ENCODE peak calls at places on chromosomes 11 and 22, in six cellular contexts. Y is HepG2, Z is GM12878, V is HCT116, X is K562, B is H1. T is an unnamed sample.

GRCh38 chr11:911031-911889 is 650 bp upstream of the CHID1 start:
- DNase-seq in Y (no peak), Z (no peak), V (no peak), X (peak), B (no peak), T (no peak)

GRCh38 chr22:11042116-11042515 is 4485.9 kb upstream of the OR11H1 start:
- DNase-seq in Y (no peak), Z (no peak), V (no peak), X (no peak), B (no peak), T (no peak)

GRCh38 chr11:86279713-86280112 is 22.3 kb upstream of the HIKESHI start:
- DNase-seq in Y (no peak), Z (no peak), V (no peak), X (no peak), B (no peak), T (no peak)

GRCh38 chr11:1442163-1442562 is 44.4 kb downstream of the MOB2 start:
- DNase-seq in Y (no peak), Z (no peak), V (no peak), X (peak), B (no peak), T (no peak)

GRCh38 chr11:5229388-5229787 is 2.5 kb upstream of the HBB start:
- DNase-seq in Y (no peak), Z (no peak), V (no peak), X (no peak), B (no peak), T (no peak)

GRCh38 chr11:132405728-132406127 is 1035.3 kb downstream of the NTM start:
- DNase-seq in Y (no peak), Z (no peak), V (no peak), X (no peak), B (peak), T (peak)

GRCh38 chr11:34275486-34275885 is 82.3 kb downstream of the ABTB2 start:
- DNase-seq in Y (no peak), Z (no peak), V (no peak), X (no peak), B (no peak), T (no peak)

GRCh38 chr11:73114110-73114834 is 27.8 kb downstream of the FCHSD2 start:
- DNase-seq in Y (no peak), Z (no peak), V (no peak), X (no peak), B (no peak), T (no peak)

GRCh38 chr11:17405232-17406005 is 17.0 kb upstream of the KCNJ11 start:
- DNase-seq in Y (peak), Z (no peak), V (peak), X (peak), B (no peak), T (no peak)

GRCh38 chr22:37043214-37043827 is 8.2 kb upstream of the KCTD17 start:
- DNase-seq in Y (no peak), Z (no peak), V (no peak), X (no peak), B (no peak), T (no peak)

GRCh38 chr11:33829430-33830141 is 55.3 kb upstream of the FBXO3 start:
- DNase-seq in Y (peak), Z (peak), V (peak), X (peak), B (no peak), T (peak)

GRCh38 chr22:46367707-46368191 is 32.2 kb downstream of the TRMU start:
- DNase-seq in Y (peak), Z (no peak), V (peak), X (peak), B (peak), T (peak)

GRCh38 chr22:43331064-43331435 is 12.1 kb downstream of the SCUBE1 start:
- DNase-seq in Y (no peak), Z (no peak), V (no peak), X (no peak), B (no peak), T (no peak)

GRCh38 chr11:73237471-73238290 is 19.6 kb downstream of the P2RY2 start:
- DNase-seq in Y (peak), Z (no peak), V (no peak), X (no peak), B (no peak), T (no peak)

GRCh38 chr11:44327730-44328691 is 18.1 kb upstream of the ALX4 start:
- DNase-seq in Y (no peak), Z (no peak), V (no peak), X (no peak), B (no peak), T (no peak)
- TF ChIP-seq ZNF274 in Y (no peak), Z (no peak), V (no peak), X (no peak), B (no peak), T (no peak)

GRCh38 chr11:22703040-22703439 is 36.6 kb downstream of the GAS2 start:
- DNase-seq in Y (peak), Z (peak), V (peak), X (no peak), B (no peak), T (peak)
- TF ChIP-seq ZNF274 in Y (no peak), Z (no peak), V (no peak), X (no peak), B (no peak), T (no peak)

DNA sequence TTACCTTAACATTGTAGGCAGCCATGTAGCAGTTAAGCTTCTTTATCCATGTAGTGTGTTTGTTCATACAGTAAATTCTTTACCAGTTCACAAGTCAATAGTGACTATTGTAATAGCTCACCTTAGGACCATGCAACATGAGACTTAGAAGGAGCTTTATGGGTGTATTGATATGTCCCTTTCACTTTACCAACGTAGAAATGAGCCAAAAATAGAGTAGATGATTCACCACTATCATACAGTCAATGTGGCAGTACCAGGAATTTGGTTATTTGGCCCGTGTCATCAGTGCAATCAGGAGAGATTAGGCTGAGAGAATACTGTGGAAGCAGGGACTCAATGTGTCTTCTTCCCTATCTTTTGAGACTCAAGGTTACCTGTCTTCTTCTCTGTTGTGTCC is 4.7 kb downstream of the ZDHHC13 start:
- DNase-seq in Y (no peak), Z (no peak), V (no peak), X (no peak), B (no peak), T (no peak)
- TF ChIP-seq ZNF274 in Y (no peak), Z (no peak), V (no peak), X (no peak), B (no peak), T (no peak)

DNA sequence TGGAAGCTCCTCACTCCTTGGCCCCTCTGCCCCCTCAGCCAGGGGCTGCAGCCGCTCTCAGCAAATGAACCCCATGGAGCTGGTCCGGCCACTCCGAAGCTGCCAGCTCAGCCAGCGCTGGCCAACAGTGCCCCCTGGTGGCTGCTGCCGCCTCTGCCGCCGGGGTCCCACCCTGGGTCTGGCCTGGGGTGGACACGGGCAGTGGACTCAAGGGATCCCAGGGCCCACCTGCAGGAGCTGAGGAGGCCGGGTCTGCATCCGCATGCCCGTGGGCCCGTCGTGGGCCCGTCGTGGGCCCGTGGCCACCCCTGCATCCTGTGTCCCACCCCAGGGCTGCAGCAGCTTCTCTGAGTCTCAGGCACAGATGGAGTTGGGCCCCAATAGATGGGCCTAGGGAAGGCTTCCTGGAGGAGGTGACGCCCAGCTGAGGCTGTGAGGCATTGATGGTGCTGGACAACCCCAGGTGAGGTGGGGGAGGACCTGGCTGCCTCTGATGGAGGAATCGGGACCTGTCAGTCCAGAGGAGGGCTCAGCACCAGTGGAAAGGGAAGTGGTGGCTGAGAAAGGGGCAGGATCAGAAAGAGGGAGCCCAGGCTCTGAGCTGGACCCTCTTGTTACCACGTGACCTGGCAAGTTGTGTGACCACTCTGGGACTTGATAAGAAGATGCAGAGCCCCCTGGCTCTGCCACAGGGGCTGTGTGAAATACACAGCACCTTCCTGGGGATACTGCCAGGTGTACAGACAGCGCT is 522.3 kb downstream of the BRD1 start:
- DNase-seq in Y (peak), Z (no peak), V (peak), X (peak), B (peak), T (peak)
- TF ChIP-seq ZNF274 in Y (no peak), Z (no peak), V (no peak), X (no peak), B (no peak), T (no peak)

GRCh38 chr11:84721561-84721961 is 905.6 kb downstream of the DLG2 start:
- DNase-seq in Y (no peak), Z (no peak), V (no peak), X (no peak), B (no peak), T (no peak)

GRCh38 chr11:84719935-84720577 is 907.1 kb downstream of the DLG2 start:
- DNase-seq in Y (no peak), Z (no peak), V (no peak), X (no peak), B (no peak), T (peak)

GRCh38 chr11:84722583-84723108 is 904.5 kb downstream of the DLG2 start:
- DNase-seq in Y (no peak), Z (no peak), V (no peak), X (no peak), B (no peak), T (peak)

DNA sequence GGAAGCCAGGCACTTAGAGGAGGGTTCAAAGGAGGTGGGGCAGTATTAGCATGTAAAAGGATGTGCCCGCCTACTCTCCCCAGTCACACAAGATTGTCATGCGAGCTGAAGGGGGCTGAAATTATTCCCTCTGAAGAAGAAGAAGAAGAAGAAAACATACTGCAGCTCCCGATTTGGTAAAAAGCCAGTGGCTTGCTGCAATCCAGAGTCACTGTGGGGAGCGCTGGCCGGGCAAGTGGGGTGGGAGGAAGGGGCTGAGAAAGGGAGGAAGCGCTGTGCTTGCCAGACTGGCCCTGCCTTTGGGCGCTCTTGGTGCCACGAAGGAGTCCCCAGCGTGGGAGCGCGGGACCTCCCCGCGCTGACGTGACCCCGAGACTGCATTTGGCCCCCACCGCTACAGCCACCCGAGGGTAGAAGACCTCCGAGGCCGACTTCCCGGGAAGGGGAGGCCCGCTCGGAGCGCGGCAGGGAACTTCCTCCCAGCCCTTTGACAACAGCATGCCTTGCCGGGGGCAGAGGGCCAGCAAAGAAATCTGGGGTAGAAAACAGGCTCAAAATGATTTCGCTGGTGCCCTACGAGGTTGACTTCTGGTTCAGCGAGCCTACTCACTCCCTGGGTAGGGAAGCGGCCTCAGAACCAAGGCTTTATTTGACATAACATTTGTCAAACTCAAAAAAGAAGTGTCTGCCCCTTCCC is 906.3 kb downstream of the DLG2 start:
- DNase-seq in Y (no peak), Z (no peak), V (no peak), X (no peak), B (no peak), T (peak)
- TF ChIP-seq ZNF274 in Y (no peak), Z (no peak), V (no peak), X (no peak), B (no peak), T (no peak)

DNA sequence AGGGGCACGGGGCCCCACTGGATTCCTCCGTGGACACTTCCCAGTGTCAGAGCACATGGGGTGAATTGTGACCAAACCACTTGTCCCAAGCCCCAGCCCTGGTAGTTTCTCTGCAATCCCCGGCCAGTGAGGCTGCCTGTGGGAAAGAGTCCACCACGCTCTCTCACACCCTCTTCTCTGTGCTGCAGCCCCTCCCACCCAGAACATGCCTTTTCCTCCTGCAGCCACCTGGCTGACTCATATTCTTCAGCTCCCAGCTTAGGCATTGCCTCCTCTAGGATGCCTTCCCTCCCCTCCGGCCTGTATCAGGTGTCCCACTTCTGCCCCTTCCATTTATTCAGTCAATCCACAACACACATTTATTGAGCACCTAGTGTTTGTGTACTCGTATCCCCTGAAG is 5.4 kb upstream of the RPS6KB2 start:
- DNase-seq in Y (no peak), Z (no peak), V (no peak), X (no peak), B (no peak), T (no peak)
- TF ChIP-seq ZNF274 in Y (no peak), Z (no peak), V (no peak), X (no peak), B (no peak), T (no peak)

GRCh38 chr22:39184586-39185577 is 32.4 kb upstream of the CBX7 start:
- DNase-seq in Y (no peak), Z (no peak), V (no peak), X (no peak), B (no peak), T (no peak)
- TF ChIP-seq ZNF274 in Y (no peak), Z (no peak), V (no peak), X (no peak), B (no peak), T (no peak)

GRCh38 chr11:70024773-70025045 is 53.4 kb upstream of the ANO1 start:
- DNase-seq in Y (no peak), Z (no peak), V (no peak), X (no peak), B (no peak), T (no peak)

GRCh38 chr11:70026012-70026411 is 52.1 kb upstream of the ANO1 start:
- DNase-seq in Y (no peak), Z (no peak), V (no peak), X (no peak), B (no peak), T (no peak)

GRCh38 chr11:70025308-70025707 is 52.8 kb upstream of the ANO1 start:
- DNase-seq in Y (no peak), Z (no peak), V (no peak), X (no peak), B (no peak), T (no peak)

GRCh38 chr11:70026726-70027125 is 51.4 kb upstream of the ANO1 start:
- DNase-seq in Y (no peak), Z (no peak), V (no peak), X (no peak), B (no peak), T (no peak)

GRCh38 chr11:70024036-70024772 is 53.9 kb upstream of the ANO1 start:
- DNase-seq in Y (no peak), Z (no peak), V (no peak), X (no peak), B (no peak), T (no peak)
- TF ChIP-seq ZNF274 in Y (no peak), Z (no peak), V (no peak), X (no peak), B (no peak), T (no peak)

T was measured in NT2/D1.